ENCODE peak calls at places on chromosomes 13 and 19, in six cellular contexts. V, C, D, S, Z and R are unnamed samples.

GRCh38 chr13:71727036-71727435 is 140.0 kb downstream of the DACH1 start:
- DNase-seq in S (peak), Z (no peak), D (no peak), C (no peak), V (no peak), R (no peak)

GRCh38 chr19:44282846-44283245 is 22.0 kb downstream of the ZNF235 start:
- DNase-seq in D (no peak), V (no peak), S (no peak), C (peak), Z (no peak), R (no peak)

GRCh38 chr13:76552373-76552772 is 333.8 kb downstream of the KCTD12 start:
- DNase-seq in Z (no peak), D (no peak), C (no peak), V (no peak), S (peak), R (no peak)

GRCh38 chr19:47471733-47472457 is at the start of gene SLC8A2:
- DNase-seq in V (peak), Z (peak), S (peak), D (peak), C (peak), R (peak)

GRCh38 chr13:102907886-102908515 is 62.2 kb downstream of the ERCC5 start:
- DNase-seq in S (no peak), Z (no peak), V (peak), C (peak), D (no peak), R (no peak)

GRCh38 chr13:111542530-111543341 is 222.3 kb downstream of the TEX29 start:
- DNase-seq in D (no peak), Z (no peak), S (no peak), V (no peak), C (no peak), R (no peak)

GRCh38 chr13:19791953-19792537 is 9.3 kb upstream of the PSPC1 start:
- DNase-seq in S (no peak), C (no peak), D (no peak), V (no peak), Z (no peak), R (no peak)

GRCh38 chr13:49749852-49750251 is 42.6 kb downstream of the KPNA3 start:
- DNase-seq in V (peak), S (no peak), Z (peak), C (peak), D (no peak), R (no peak)

GRCh38 chr13:35817642-35818576 is 313.3 kb downstream of the DCLK1 start:
- DNase-seq in V (peak), D (no peak), Z (no peak), C (no peak), S (no peak), R (no peak)

GRCh38 chr19:55681131-55682087 is 6.4 kb downstream of the EPN1 start:
- DNase-seq in S (no peak), V (peak), D (no peak), C (no peak), Z (peak), R (no peak)

GRCh38 chr19:19185853-19186728 is 5.9 kb downstream of the BORCS8 start:
- DNase-seq in S (peak), C (peak), D (peak), Z (peak), V (peak), R (no peak)
- TF ChIP-seq CTCF in S (peak), C (peak), D (peak), Z (peak), V (peak), R (peak)

GRCh38 chr13:39016789-39017188 is 21.1 kb downstream of the PROSER1 start:
- DNase-seq in V (peak), D (peak), C (peak), S (peak), Z (no peak), R (no peak)

GRCh38 chr13:39016087-39016486 is 21.8 kb downstream of the PROSER1 start:
- DNase-seq in D (peak), C (no peak), V (no peak), S (no peak), Z (no peak), R (no peak)

GRCh38 chr13:39013462-39013861 is 22.8 kb upstream of the STOML3 start:
- DNase-seq in V (no peak), C (no peak), D (no peak), S (no peak), Z (no peak), R (no peak)

GRCh38 chr13:39012608-39013007 is 22.0 kb upstream of the STOML3 start:
- DNase-seq in S (peak), D (no peak), V (no peak), C (no peak), Z (no peak), R (no peak)
- TF ChIP-seq CTCF in S (peak), D (no peak), V (no peak), C (no peak), Z (no peak), R (no peak)

GRCh38 chr19:46374526-46375475 is 27.9 kb downstream of the PPP5C start:
- DNase-seq in Z (no peak), V (no peak), C (no peak), S (no peak), D (no peak), R (no peak)
- TF ChIP-seq CTCF in Z (no peak), V (no peak), C (no peak), S (no peak), D (no peak), R (no peak)

DNA sequence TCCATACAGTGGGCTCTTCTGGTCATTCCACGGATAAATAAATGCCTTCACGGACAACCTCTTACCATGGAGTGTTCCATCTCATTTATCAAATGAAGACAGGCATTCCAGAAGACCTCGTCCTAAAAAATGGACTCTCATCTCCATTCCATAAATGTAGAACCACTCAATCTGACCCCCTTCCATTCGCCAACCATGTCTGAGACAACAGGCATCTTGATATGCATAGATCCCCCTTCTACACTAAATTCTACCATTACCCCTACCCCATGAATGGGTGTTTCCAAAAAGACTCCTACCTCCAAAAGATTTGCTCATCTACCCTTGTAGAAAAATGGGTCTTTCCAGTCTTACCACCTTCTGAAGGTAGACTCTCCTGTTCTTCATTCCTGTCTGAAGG is 9.0 kb downstream of the RASIP1 start:
- DNase-seq in S (no peak), Z (no peak), C (no peak), D (no peak), V (no peak), R (no peak)
- TF ChIP-seq CTCF in S (no peak), Z (no peak), C (no peak), D (no peak), V (no peak), R (no peak)

GRCh38 chr19:15454371-15454800 is 4.6 kb upstream of the WIZ start:
- DNase-seq in S (no peak), D (no peak), V (no peak), Z (no peak), C (no peak), R (no peak)
- TF ChIP-seq CTCF in S (no peak), D (no peak), V (peak), Z (peak), C (peak), R (no peak)

GRCh38 chr19:49823472-49823871 is 5.4 kb downstream of the MED25 start:
- DNase-seq in V (no peak), D (no peak), S (no peak), C (no peak), Z (no peak), R (no peak)
- TF ChIP-seq CTCF in V (no peak), D (no peak), S (no peak), C (no peak), Z (no peak), R (no peak)